ENCODE peak calls at places on chromosomes 2 and 18, in eight cellular contexts. R is SJSA1, Z is astrocyte, G is GM23248, Y is left lung, C is prostate gland, Q is upper lobe of right lung, D is right cardiac atrium. V is an unnamed sample. For H3K27me3 and H3K4me1, the result is how much of the 10 kb centered on the place peaks cover.

GRCh38 chr2:215598376-215598975 is 162.6 kb upstream of the FN1 start:
- DNase-seq in Y (no peak), Q (no peak), D (no peak), G (peak), C (no peak), R (no peak), Z (peak), V (no peak)

GRCh38 chr2:74571058-74571457 is 16.5 kb downstream of the DOK1 start:
- DNase-seq in C (no peak), Q (no peak), G (no peak), Z (no peak), D (no peak), R (no peak), Y (no peak), V (no peak)

GRCh38 chr2:28340312-28341202 is 52.1 kb upstream of the FOSL2 start:
- DNase-seq in Y (no peak), Z (no peak), G (no peak), Q (peak), D (no peak), C (no peak), R (no peak), V (no peak)

GRCh38 chr18:7856733-7857132 is 289.6 kb downstream of the PTPRM start:
- DNase-seq in D (no peak), Q (no peak), C (no peak), Y (no peak), R (no peak), G (peak), Z (peak), V (no peak)

GRCh38 chr2:216622526-216622925 is 10.7 kb upstream of the IGFBP2 start:
- DNase-seq in Q (no peak), Z (no peak), D (no peak), G (no peak), Y (no peak), C (no peak), R (no peak), V (no peak)

GRCh38 chr2:169676357-169676756 is 17.8 kb downstream of the CFAP210 start:
- DNase-seq in G (no peak), C (no peak), Y (no peak), Q (no peak), R (no peak), Z (no peak), D (no peak), V (no peak)

GRCh38 chr18:45521777-45522176 is 93.5 kb upstream of the SLC14A2 start:
- DNase-seq in R (no peak), Z (peak), Y (no peak), C (no peak), D (no peak), G (peak), Q (no peak), V (no peak)

GRCh38 chr2:232871835-232872736 is 2.0 kb downstream of the SNORC start:
- DNase-seq in Y (no peak), Z (no peak), D (no peak), C (no peak), Q (peak), G (no peak), R (peak), V (no peak)

GRCh38 chr2:98822301-98823164 is 91.6 kb upstream of the MGAT4A start:
- DNase-seq in Z (no peak), G (peak), C (peak), Q (peak), R (no peak), Y (peak), D (peak), V (peak)

GRCh38 chr2:201904529-201905420 is 98.4 kb downstream of the CDK15 start:
- DNase-seq in C (no peak), Y (no peak), Q (no peak), R (no peak), G (peak), Z (no peak), D (no peak), V (no peak)

GRCh38 chr2:241702155-241702404 is 241 bp downstream of the ING5 start:
- DNase-seq in G (no peak), R (no peak), Y (no peak), Q (no peak), Z (no peak), D (no peak), C (no peak), V (no peak)

GRCh38 chr2:158823838-158824237 is 28.7 kb downstream of the DAPL1 start:
- DNase-seq in Y (no peak), R (no peak), C (no peak), G (no peak), D (no peak), Q (no peak), Z (no peak), V (no peak)

GRCh38 chr2:138279871-138280270 is 221.7 kb upstream of the SPOPL start:
- DNase-seq in D (no peak), R (no peak), C (no peak), Z (no peak), Q (no peak), Y (no peak), G (no peak), V (no peak)

GRCh38 chr18:3069671-3070433 is 56.9 kb upstream of the LPIN2 start:
- DNase-seq in G (no peak), C (no peak), D (no peak), R (peak), Y (no peak), Q (no peak), Z (no peak), V (no peak)

GRCh38 chr2:2613279-2614199 is 282.5 kb upstream of the MYT1L start:
- DNase-seq in G (peak), C (peak), Z (peak), Y (peak), R (no peak), Q (peak), D (peak), V (peak)

GRCh38 chr2:77101796-77102452 is 420.3 kb downstream of the LRRTM4 start:
- DNase-seq in R (no peak), C (no peak), Z (no peak), Y (no peak), D (no peak), G (no peak), Q (no peak), V (no peak)

GRCh38 chr2:50786345-50786744 is 245.6 kb downstream of the NRXN1 start:
- DNase-seq in Z (no peak), C (no peak), D (no peak), G (no peak), R (no peak), Y (no peak), Q (no peak), V (no peak)

GRCh38 chr18:36812686-36813085 is 16.1 kb downstream of the TPGS2 start:
- DNase-seq in Q (no peak), C (no peak), Y (no peak), D (no peak), Z (no peak), G (no peak), R (no peak), V (no peak)

GRCh38 chr18:23038712-23039111 is 96.6 kb upstream of the CABLES1 start:
- DNase-seq in C (no peak), Y (no peak), D (no peak), G (peak), Q (no peak), Z (peak), R (peak), V (no peak)

GRCh38 chr2:21438949-21439348 is 315.2 kb downstream of the TDRD15 start:
- DNase-seq in G (peak), R (peak), Z (peak), Q (no peak), C (no peak), D (no peak), Y (no peak), V (no peak)

GRCh38 chr2:119008108-119008507 is 66.1 kb downstream of the MARCO start:
- DNase-seq in Q (no peak), G (peak), D (no peak), C (no peak), Y (no peak), Z (no peak), R (peak), V (no peak)

GRCh38 chr18:43846302-43846701 is 569.0 kb upstream of the SYT4 start:
- DNase-seq in Q (no peak), Z (no peak), R (no peak), D (no peak), G (no peak), Y (no peak), C (no peak), V (no peak)

GRCh38 chr18:4807495-4808293 is 352.6 kb upstream of the DLGAP1 start:
- DNase-seq in R (no peak), G (no peak), Y (peak), C (no peak), D (no peak), Q (no peak), Z (no peak), V (no peak)

GRCh38 chr2:148259674-148260073 is 238.8 kb downstream of the MBD5 start:
- DNase-seq in Q (no peak), Y (no peak), G (no peak), R (no peak), Z (peak), D (no peak), C (no peak), V (peak)

GRCh38 chr2:96867756-96868554 is 1.9 kb downstream of the SEMA4C start:
- DNase-seq in Z (no peak), Y (no peak), C (no peak), D (peak), G (peak), R (peak), Q (no peak), V (no peak)

GRCh38 chr18:5890606-5891360 is 4.5 kb downstream of the TMEM200C start:
- DNase-seq in D (peak), Y (peak), Q (peak), C (no peak), Z (peak), G (no peak), R (no peak), V (no peak)

GRCh38 chr2:153548536-153548935 is 70.0 kb upstream of the RPRM start:
- DNase-seq in C (no peak), Z (no peak), R (no peak), G (no peak), Y (no peak), D (no peak), Q (no peak), V (no peak)

GRCh38 chr2:74952575-74952974 is 5.9 kb upstream of the POLE4 start:
- DNase-seq in Q (no peak), Y (no peak), R (no peak), C (no peak), G (no peak), Z (no peak), D (no peak), V (no peak)

GRCh38 chr2:171479154-171479814 is 43.0 kb upstream of the CYBRD1 start:
- DNase-seq in Y (no peak), C (no peak), Q (no peak), G (no peak), Z (peak), D (no peak), R (no peak), V (no peak)

GRCh38 chr2:86330015-86330414 is 7.4 kb downstream of the REEP1 start:
- DNase-seq in D (no peak), R (no peak), C (no peak), Q (no peak), G (no peak), Z (no peak), Y (no peak), V (no peak)

GRCh38 chr18:48605408-48605845 is 66.6 kb downstream of the CTIF start:
- DNase-seq in Q (no peak), Y (no peak), D (no peak), R (no peak), G (no peak), C (no peak), Z (peak), V (no peak)

GRCh38 chr2:238060096-238060541 is 682 bp upstream of the SCLY start:
- DNase-seq in C (no peak), Y (no peak), R (no peak), Z (no peak), Q (no peak), G (no peak), D (no peak), V (no peak)
- H3K4me3 ChIP-seq in C (peak), Y (peak), R (peak), Z (peak), Q (peak), G (peak), D (peak), V (peak)

GRCh38 chr18:34977787-34978532 is 63.3 kb upstream of the MAPRE2 start:
- DNase-seq in C (no peak), R (no peak), G (peak), D (peak), Y (peak), Z (no peak), Q (peak), V (no peak)
- H3K27me3 ChIP-seq in C (under half), R (under half), G (under half), D (under half), Y (under half), Z (under half), Q (under half), V (under half)

GRCh38 chr2:236576053-236576452 is 6.4 kb downstream of the ACKR3 start:
- DNase-seq in C (no peak), Z (no peak), G (peak), Y (no peak), R (peak), Q (no peak), D (no peak), V (no peak)

GRCh38 chr2:236577481-236578410 is 8.1 kb downstream of the ACKR3 start:
- DNase-seq in C (no peak), D (no peak), Z (no peak), Y (no peak), R (no peak), G (no peak), Q (no peak), V (no peak)

GRCh38 chr2:236575501-236575900 is 5.9 kb downstream of the ACKR3 start:
- DNase-seq in C (no peak), D (no peak), G (no peak), Y (no peak), Q (no peak), R (no peak), Z (no peak), V (no peak)

GRCh38 chr2:236578411-236578846 is 8.8 kb downstream of the ACKR3 start:
- DNase-seq in Q (no peak), Z (no peak), G (no peak), D (no peak), C (no peak), R (no peak), Y (no peak), V (no peak)

DNA sequence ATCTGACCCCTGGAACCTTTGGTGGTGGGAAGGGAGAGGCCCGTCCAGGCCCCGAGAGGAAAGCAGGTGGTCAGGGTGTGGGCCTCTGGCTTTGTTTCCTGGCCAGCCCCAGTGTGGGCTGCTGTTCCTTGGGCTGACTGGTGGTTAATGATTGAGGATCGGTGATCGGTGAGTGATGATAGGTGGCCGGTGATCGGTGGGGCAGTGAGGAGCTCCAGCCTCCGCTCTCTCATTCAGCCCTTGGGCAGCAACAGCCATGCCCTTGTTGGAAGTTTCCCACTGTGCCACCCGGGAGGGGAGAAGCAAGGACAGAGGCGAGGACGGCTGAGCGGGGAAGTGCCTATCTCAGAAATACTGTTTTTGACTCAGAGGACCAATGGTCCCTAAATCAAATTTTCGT is 7.4 kb downstream of the ACKR3 start:
- DNase-seq in Y (no peak), R (no peak), D (no peak), C (no peak), Q (no peak), G (no peak), Z (no peak), V (no peak)
- H3K4me1 ChIP-seq in Y (under half), R (under half), D (under half), C (under half), Q (under half), G (under half), Z (under half), V (under half)

DNA sequence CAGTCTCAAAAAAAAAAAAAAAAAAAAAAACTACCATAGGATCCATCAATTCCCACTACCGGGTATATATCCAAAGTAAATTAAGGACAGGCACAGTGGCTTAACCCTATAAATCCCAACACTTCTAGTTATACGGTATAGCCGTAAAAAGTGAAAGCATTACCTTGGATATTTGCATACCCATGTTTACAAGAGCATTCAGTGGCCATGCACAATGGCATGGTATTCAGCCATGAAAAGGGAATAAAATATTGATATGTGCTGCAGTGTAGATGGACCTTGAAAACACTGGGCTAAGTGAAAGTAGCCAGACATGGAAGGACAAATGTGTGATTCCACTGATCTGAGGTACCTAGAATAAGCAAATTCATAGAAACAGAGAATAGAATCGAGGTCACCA is 111.8 kb upstream of the CAB39 start:
- DNase-seq in C (no peak), D (no peak), Z (no peak), G (no peak), Y (no peak), R (no peak), Q (no peak), V (no peak)
- H3K4me3 ChIP-seq in C (no peak), D (no peak), Z (no peak), G (no peak), Y (no peak), R (no peak), Q (no peak), V (peak)

DNA sequence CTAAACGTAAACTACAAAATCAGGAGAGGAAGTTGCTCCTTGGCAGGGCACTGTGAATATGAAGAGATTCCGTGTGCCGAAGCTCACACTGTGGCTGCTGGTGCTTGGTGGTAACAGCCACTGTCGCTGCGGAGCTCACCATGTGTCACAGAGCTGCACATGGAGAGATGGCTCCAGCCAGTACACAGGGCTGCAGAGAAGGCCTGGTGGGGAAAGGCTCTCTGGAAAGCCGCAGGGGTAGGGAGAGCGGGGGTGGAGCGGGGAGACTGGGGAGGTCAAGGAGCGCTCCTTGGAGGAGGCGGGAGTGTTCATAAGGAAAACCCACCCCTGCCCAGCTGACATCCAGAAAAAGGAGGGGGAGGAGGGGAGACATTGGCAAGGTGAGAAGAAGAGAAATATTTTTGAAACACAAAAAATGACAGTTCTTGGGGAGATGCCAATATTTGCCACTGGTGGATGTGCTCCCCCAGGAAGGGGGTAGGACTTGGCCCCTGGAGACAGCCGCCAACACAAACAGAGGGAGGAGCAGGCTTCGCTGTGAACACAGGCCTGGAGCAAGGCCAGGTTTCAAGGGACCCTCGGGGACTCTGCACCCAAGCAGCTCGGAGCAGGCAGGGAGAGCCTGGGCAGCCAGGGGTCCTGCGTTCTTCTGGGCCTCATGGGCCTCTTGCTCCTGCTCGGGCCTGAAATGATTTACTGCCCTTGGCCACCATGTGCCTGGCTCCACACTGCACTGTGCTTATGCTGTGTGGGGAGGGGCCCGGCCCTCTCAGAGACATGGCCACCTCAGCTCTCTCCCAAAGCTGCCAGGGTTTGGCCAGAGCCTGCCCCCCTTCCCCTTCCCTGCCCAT is 102.6 kb upstream of the GLI2 start:
- DNase-seq in G (no peak), Q (peak), R (peak), C (no peak), Z (no peak), D (no peak), Y (peak), V (no peak)
- H3K27me3 ChIP-seq in G (under half), Q (under half), R (under half), C (under half), Z (under half), D (under half), Y (under half), V (under half)

DNA sequence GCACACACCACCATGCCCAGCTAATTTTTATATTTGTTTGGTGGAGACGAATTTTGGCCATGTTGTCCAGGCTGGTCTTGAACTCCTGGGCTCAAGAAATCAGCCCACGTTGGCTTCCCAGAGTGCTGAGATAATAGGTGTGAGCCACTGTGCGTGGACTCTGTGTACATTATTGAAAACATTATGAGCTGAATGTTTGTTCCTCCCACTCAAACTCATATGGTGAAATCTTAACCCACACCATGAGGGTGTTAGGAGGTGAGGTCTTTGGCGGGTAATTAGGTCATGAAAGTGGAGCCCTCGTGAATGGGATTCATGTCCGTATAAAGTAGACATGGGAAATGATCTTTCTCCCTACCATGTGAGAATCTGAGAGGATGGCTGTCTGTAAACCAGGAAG is 83.6 kb downstream of the SPTBN1 start:
- DNase-seq in G (no peak), Y (no peak), R (no peak), D (no peak), C (no peak), Z (no peak), Q (no peak), V (no peak)
- H3K4me1 ChIP-seq in G (under half), Y (under half), R (under half), D (under half), C (under half), Z (under half), Q (under half), V (under half)

V was measured in CD4-positive, CD25-positive, alpha-beta regulatory T cell.